ENCODE peak calls at places on chromosomes 5 and 9, in five cellular contexts. R, X, F, H and G are unnamed samples.

GRCh38 chr9:116279230-116279629 is 125.6 kb downstream of the PAPPA start:
- DNase-seq in R (no peak), X (no peak), F (peak; percentile 85), H (no peak), G (no peak)

GRCh38 chr9:104969116-104969515 is 41.2 kb upstream of the ABCA1 start:
- DNase-seq in R (no peak), X (no peak), F (no peak), H (no peak), G (no peak)

GRCh38 chr9:113619156-113619861 is 155.8 kb downstream of the RGS3 start:
- DNase-seq in R (no peak), X (no peak), F (no peak), H (no peak), G (no peak)

GRCh38 chr5:27511061-27511460 is 472.7 kb upstream of the CDH9 start:
- DNase-seq in R (no peak), X (no peak), F (peak; percentile 36), H (no peak), G (no peak)

GRCh38 chr5:15904894-15905805 is 274.4 kb downstream of the MARCHF11 start:
- DNase-seq in R (no peak), X (no peak), F (no peak), H (no peak), G (no peak)

GRCh38 chr5:134458676-134459403 is 47.2 kb upstream of the CDKN2AIPNL start:
- DNase-seq in R (no peak), X (peak; percentile 33), F (no peak), H (no peak), G (peak; percentile 72)

GRCh38 chr9:91451431-91452270 is 28.0 kb upstream of the NFIL3 start:
- DNase-seq in R (no peak), X (no peak), F (no peak), H (no peak), G (no peak)

GRCh38 chr5:95382843-95383242 is 8.3 kb upstream of the FAM81B start:
- DNase-seq in R (no peak), X (no peak), F (no peak), H (no peak), G (no peak)

GRCh38 chr9:96321515-96321914 is 19.5 kb upstream of the HSD17B3 start:
- DNase-seq in R (no peak), X (no peak), F (no peak), H (no peak), G (no peak)

GRCh38 chr5:104421431-104421830 is 858.8 kb upstream of the NUDT12 start:
- DNase-seq in R (no peak), X (no peak), F (no peak), H (no peak), G (no peak)

GRCh38 chr5:103178167-103178566 is 58.1 kb downstream of the PPIP5K2 start:
- DNase-seq in R (no peak), X (no peak), F (no peak), H (no peak), G (no peak)

GRCh38 chr9:4547016-4547415 is 56.7 kb downstream of the SLC1A1 start:
- DNase-seq in R (no peak), X (no peak), F (peak; percentile 52), H (no peak), G (no peak)

GRCh38 chr5:168409601-168410458 is 76.4 kb upstream of the RARS1 start:
- DNase-seq in R (no peak), X (no peak), F (peak; percentile 65), H (peak; percentile 54), G (no peak)

GRCh38 chr9:99489043-99489378 is 266.9 kb downstream of the SEC61B start:
- DNase-seq in R (no peak), X (no peak), F (peak; percentile 32), H (peak; percentile 16), G (peak; percentile 69)